ENCODE peak calls at places on chromosomes 1 and 21, in eight cellular contexts. Z is lung, Q is upper lobe of right lung, E is tibial artery, C is psoas muscle, A is uterus, P is ovary, R is GM23248. G is an unnamed sample. For H3K9me3, H3K36me3 and H3K4me1, the result is how much of the 10 kb centered on the place peaks cover.

GRCh38 chr1:94122201-94122970 is 1.4 kb upstream of the ABCA4 start:
- DNase-seq in Z (no peak), Q (no peak), E (no peak), C (no peak), A (no peak), P (no peak), R (peak), G (no peak)

GRCh38 chr1:214303538-214303937 is 22.6 kb downstream of the SMYD2 start:
- DNase-seq in Z (no peak), Q (no peak), E (no peak), C (no peak), A (no peak), P (no peak), R (peak), G (no peak)

GRCh38 chr1:23171181-23171755 is 2.6 kb upstream of the LUZP1 start:
- DNase-seq in Z (no peak), Q (no peak), E (no peak), C (no peak), A (no peak), P (no peak), R (no peak), G (no peak)

GRCh38 chr1:2455757-2456156 is 20.3 kb upstream of the PLCH2 start:
- DNase-seq in Z (no peak), Q (no peak), E (no peak), C (no peak), A (no peak), P (no peak), R (no peak), G (no peak)

GRCh38 chr1:113109908-113110554 is 37.0 kb downstream of the LRIG2 start:
- DNase-seq in Z (no peak), Q (no peak), E (peak), C (peak), A (peak), P (peak), R (peak), G (no peak)

GRCh38 chr1:248837045-248837793 is 805 bp upstream of the ZNF672 start:
- DNase-seq in Z (no peak), Q (no peak), E (no peak), C (no peak), A (no peak), P (no peak), R (no peak), G (no peak)

GRCh38 chr1:40951943-40952743 is 27.4 kb upstream of the CTPS1 start:
- DNase-seq in Z (peak), Q (peak), E (peak), C (peak), A (peak), P (peak), R (peak), G (no peak)

GRCh38 chr1:85580046-85580411 is 532 bp upstream of the CCN1 start:
- DNase-seq in Z (no peak), Q (no peak), E (no peak), C (peak), A (peak), P (peak), R (peak), G (no peak)

GRCh38 chr1:68359045-68359444 is 90.7 kb downstream of the RPE65 start:
- DNase-seq in Z (no peak), Q (no peak), E (no peak), C (no peak), A (no peak), P (no peak), R (no peak), G (no peak)

GRCh38 chr1:178486100-178487069 is 10.4 kb downstream of the CLEC20A start:
- DNase-seq in Z (no peak), Q (no peak), E (no peak), C (peak), A (no peak), P (no peak), R (peak), G (no peak)

GRCh38 chr1:186708578-186709203 is 28.5 kb upstream of the PTGS2 start:
- DNase-seq in Z (no peak), Q (no peak), E (no peak), C (no peak), A (no peak), P (no peak), R (peak), G (no peak)

GRCh38 chr21:34889537-34890257 is 159.4 kb downstream of the RUNX1 start:
- DNase-seq in Z (peak), Q (peak), E (peak), C (peak), A (peak), P (peak), R (peak), G (no peak)

GRCh38 chr21:33232640-33233039 is 2.9 kb downstream of the IFNAR2 start:
- DNase-seq in Z (no peak), Q (no peak), E (no peak), C (no peak), A (no peak), P (no peak), R (no peak), G (no peak)

GRCh38 chr1:16204634-16205332 is 7.7 kb downstream of the ARHGEF19 start:
- DNase-seq in Z (no peak), Q (peak), E (no peak), C (no peak), A (peak), P (peak), R (peak), G (no peak)

GRCh38 chr1:147618077-147618569 is 52.2 kb downstream of the ACP6 start:
- DNase-seq in Z (no peak), Q (no peak), E (no peak), C (no peak), A (no peak), P (no peak), R (no peak), G (no peak)

GRCh38 chr1:186057086-186057485 is 318.0 kb downstream of the TPR start:
- DNase-seq in Z (no peak), Q (no peak), E (no peak), C (no peak), A (no peak), P (no peak), R (no peak), G (no peak)

DNA sequence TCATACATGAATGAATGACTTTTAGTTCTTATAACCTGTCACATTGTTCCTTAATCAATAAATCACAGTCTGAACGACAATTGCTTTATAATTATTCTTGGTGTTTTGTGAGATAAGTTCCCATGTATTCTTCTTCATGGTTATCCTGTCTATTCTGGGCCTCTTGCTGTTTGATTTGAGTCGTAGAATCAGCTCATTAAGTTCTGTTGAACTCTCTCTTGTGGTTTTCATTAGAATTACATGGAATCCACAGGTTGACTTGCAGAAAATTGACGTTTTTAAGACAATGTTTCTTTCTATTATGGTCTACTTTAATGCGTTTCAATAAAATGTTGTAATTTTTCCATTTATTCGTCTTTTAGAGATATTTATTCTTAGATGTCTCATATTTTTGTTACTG is 4.0 kb upstream of the LCE1A start:
- DNase-seq in Z (no peak), Q (no peak), E (no peak), C (no peak), A (no peak), P (no peak), R (no peak), G (no peak)
- H3K9me3 ChIP-seq in Z (under half), Q (under half), E (under half), C (under half), A (under half), P (under half), R (under half), G (under half)

GRCh38 chr1:204194080-204194479 is 2.2 kb downstream of the KISS1 start:
- DNase-seq in Z (no peak), Q (no peak), E (no peak), C (no peak), A (no peak), P (no peak), R (no peak), G (no peak)
- H3K36me3 ChIP-seq in Z (under half), Q (under half), E (under half), C (under half), A (under half), P (under half), R (under half), G (under half)

GRCh38 chr1:234970371-234970730 is 158.3 kb downstream of the TOMM20 start:
- DNase-seq in Z (no peak), Q (no peak), E (no peak), C (no peak), A (no peak), P (no peak), R (no peak), G (no peak)
- H3K4me1 ChIP-seq in Z (under half), Q (under half), E (under half), C (half or more), A (under half), P (under half), R (under half), G (under half)

DNA sequence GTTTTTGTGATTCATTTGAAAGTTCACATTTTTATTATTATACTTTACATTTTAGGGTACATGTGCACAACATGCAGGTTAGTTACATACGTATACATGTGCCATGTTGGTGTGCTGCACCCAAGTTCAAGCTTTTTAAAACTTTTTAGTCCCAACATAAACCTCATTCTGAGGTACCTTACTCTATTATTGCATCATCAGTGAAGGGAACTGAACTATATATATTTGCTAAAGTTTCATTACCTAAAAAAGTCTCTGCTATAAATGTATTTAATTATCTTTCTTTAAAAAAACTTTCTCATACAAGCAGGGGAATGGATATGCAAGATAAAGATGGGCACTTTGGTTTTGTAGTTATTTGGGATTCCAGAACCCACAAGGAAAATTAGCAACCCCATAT is 931.4 kb upstream of the ADGRL2 start:
- DNase-seq in Z (no peak), Q (no peak), E (no peak), C (no peak), A (no peak), P (no peak), R (no peak), G (no peak)
- H3K9me3 ChIP-seq in Z (under half), Q (under half), E (under half), C (under half), A (under half), P (under half), R (under half), G (under half)

GRCh38 chr1:12251442-12251841 is 21.6 kb downstream of the VPS13D start:
- DNase-seq in Z (no peak), Q (no peak), E (no peak), C (no peak), A (no peak), P (no peak), R (peak), G (no peak)
- H3K36me3 ChIP-seq in Z (under half), Q (half or more), E (half or more), C (half or more), A (under half), P (under half), R (under half), G (under half)

GRCh38 chr1:202018226-202018475 is 7.8 kb downstream of the ELF3 start:
- DNase-seq in Z (no peak), Q (no peak), E (no peak), C (no peak), A (no peak), P (no peak), R (no peak), G (no peak)

GRCh38 chr1:202017385-202018225 is 7.2 kb downstream of the ELF3 start:
- DNase-seq in Z (peak), Q (peak), E (no peak), C (no peak), A (no peak), P (no peak), R (no peak), G (no peak)

GRCh38 chr1:202016022-202016624 is 5.7 kb downstream of the ELF3 start:
- DNase-seq in Z (no peak), Q (no peak), E (no peak), C (no peak), A (no peak), P (no peak), R (no peak), G (no peak)

GRCh38 chr1:202015677-202015952 is 5.2 kb downstream of the ELF3 start:
- DNase-seq in Z (no peak), Q (no peak), E (no peak), C (no peak), A (no peak), P (no peak), R (no peak), G (no peak)

DNA sequence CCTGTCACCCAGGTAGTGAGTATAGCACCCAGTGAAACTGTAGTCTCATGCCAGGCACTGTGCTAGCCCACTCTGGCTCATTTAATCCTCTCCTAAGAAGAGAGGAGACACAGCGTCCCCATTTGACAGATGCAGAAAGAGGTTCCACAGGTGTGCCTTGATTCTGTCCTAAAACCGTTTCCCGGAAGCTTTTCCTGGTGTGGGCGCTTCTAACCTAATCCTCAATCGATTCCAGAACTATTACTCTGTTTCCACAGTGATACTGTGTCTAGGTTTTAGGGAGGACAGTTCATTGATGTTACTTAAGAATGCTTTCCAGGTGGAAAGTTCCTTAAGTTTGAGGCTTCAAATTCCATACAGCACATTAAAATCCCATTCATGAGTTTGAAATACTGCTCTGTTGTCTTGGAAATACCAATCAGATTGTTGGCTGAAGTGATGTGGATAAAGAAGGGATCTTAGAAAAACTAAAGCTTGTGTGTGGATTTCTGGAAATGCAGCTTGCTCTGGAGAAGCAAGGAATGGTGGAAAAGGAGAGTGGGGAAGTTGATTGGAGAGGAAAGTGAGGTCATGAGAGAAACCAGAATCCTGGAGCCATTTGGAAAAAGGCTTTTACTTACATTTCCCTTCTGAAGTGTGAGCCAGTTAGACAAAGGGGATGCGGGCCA is 6.5 kb downstream of the ELF3 start:
- DNase-seq in Z (no peak), Q (no peak), E (no peak), C (no peak), A (no peak), P (no peak), R (no peak), G (no peak)
- H3K4me1 ChIP-seq in Z (under half), Q (under half), E (under half), C (under half), A (under half), P (under half), R (under half), G (under half)

GRCh38 chr1:238419209-238419608 is 528.5 kb upstream of the ZP4 start:
- DNase-seq in Z (no peak), Q (no peak), E (no peak), C (no peak), A (no peak), P (no peak), R (no peak), G (no peak)
- H3K9me3 ChIP-seq in Z (under half), Q (under half), E (under half), C (under half), A (under half), P (under half), R (under half), G (under half)

DNA sequence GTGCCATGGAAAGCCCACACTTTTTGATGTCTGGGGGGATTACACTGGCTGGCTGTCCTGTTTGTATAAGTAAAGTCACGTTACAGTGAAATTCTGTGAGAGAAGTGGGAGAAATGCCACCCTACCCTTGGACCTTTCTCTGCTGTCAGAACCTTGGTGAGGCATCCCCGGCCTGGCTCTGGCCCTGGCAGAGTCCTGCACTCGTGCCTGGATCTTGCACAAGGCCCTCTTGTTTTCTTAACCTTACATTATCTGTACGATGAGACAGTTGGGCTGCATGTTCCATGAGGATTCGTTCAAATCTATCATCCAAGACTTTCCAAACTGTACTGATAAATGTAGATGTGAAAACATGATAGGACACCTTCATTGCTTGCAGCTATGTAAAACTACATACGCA is 11.4 kb downstream of the SNAP47 start:
- DNase-seq in Z (no peak), Q (no peak), E (no peak), C (no peak), A (no peak), P (peak), R (no peak), G (no peak)
- H3K36me3 ChIP-seq in Z (under half), Q (under half), E (under half), C (under half), A (under half), P (under half), R (under half), G (under half)

GRCh38 chr1:9313576-9313975 is 20.9 kb downstream of the SPSB1 start:
- DNase-seq in Z (no peak), Q (no peak), E (no peak), C (no peak), A (no peak), P (no peak), R (no peak), G (no peak)

GRCh38 chr1:9311489-9311888 is 18.8 kb downstream of the SPSB1 start:
- DNase-seq in Z (no peak), Q (no peak), E (no peak), C (no peak), A (no peak), P (no peak), R (no peak), G (no peak)

GRCh38 chr1:9314101-9314500 is 21.4 kb downstream of the SPSB1 start:
- DNase-seq in Z (no peak), Q (no peak), E (no peak), C (no peak), A (no peak), P (no peak), R (no peak), G (no peak)

GRCh38 chr1:9311029-9311428 is 18.3 kb downstream of the SPSB1 start:
- DNase-seq in Z (no peak), Q (no peak), E (no peak), C (no peak), A (no peak), P (no peak), R (no peak), G (no peak)

GRCh38 chr1:9312183-9312582 is 19.5 kb downstream of the SPSB1 start:
- DNase-seq in Z (no peak), Q (no peak), E (no peak), C (no peak), A (no peak), P (no peak), R (no peak), G (no peak)
- H3K4me1 ChIP-seq in Z (under half), Q (under half), E (half or more), C (under half), A (under half), P (under half), R (under half), G (half or more)

GRCh38 chr1:4693316-4693715 is 38.9 kb downstream of the AJAP1 start:
- DNase-seq in Z (no peak), Q (no peak), E (no peak), C (no peak), A (no peak), P (no peak), R (no peak), G (no peak)

GRCh38 chr1:4691766-4692405 is 37.5 kb downstream of the AJAP1 start:
- DNase-seq in Z (no peak), Q (no peak), E (no peak), C (no peak), A (no peak), P (no peak), R (no peak), G (no peak)

GRCh38 chr1:4693891-4694290 is 39.5 kb downstream of the AJAP1 start:
- DNase-seq in Z (no peak), Q (no peak), E (no peak), C (no peak), A (no peak), P (no peak), R (no peak), G (no peak)

GRCh38 chr1:4690951-4691675 is 36.7 kb downstream of the AJAP1 start:
- DNase-seq in Z (no peak), Q (no peak), E (no peak), C (no peak), A (no peak), P (no peak), R (peak), G (no peak)

GRCh38 chr1:4692437-4692836 is 38.0 kb downstream of the AJAP1 start:
- DNase-seq in Z (no peak), Q (no peak), E (no peak), C (no peak), A (no peak), P (no peak), R (no peak), G (no peak)
- H3K9me3 ChIP-seq in Z (under half), Q (under half), E (under half), C (under half), A (under half), P (under half), R (under half), G (under half)